ENCODE peak calls at places on chromosomes 2 and 18, in five cellular contexts. One of them, this sample, is unnamed.

GRCh38 chr2:102122115-102122514 is 20.4 kb upstream of the IL1R1 start:
- DNase-seq in fibroblast of pulmonary artery: peak; percentile 85
- DNase-seq in HFF-Myc: no peak
- DNase-seq in AG04450: no peak
- DNase-seq in GM12865: no peak
- DNase-seq in this sample: no peak

GRCh38 chr18:21820035-21820810 is 79.6 kb downstream of the MIB1 start:
- DNase-seq in fibroblast of pulmonary artery: peak; percentile 51
- DNase-seq in GM12865: peak; percentile 13
- DNase-seq in AG04450: no peak
- DNase-seq in HFF-Myc: no peak
- DNase-seq in this sample: no peak

GRCh38 chr2:55912926-55913325 is 10.7 kb downstream of the EFEMP1 start:
- DNase-seq in AG04450: no peak
- DNase-seq in GM12865: no peak
- DNase-seq in fibroblast of pulmonary artery: no peak
- DNase-seq in HFF-Myc: no peak
- DNase-seq in this sample: no peak

GRCh38 chr18:77063256-77063655 is 69.3 kb downstream of the MBP start:
- DNase-seq in GM12865: peak; percentile 92
- DNase-seq in fibroblast of pulmonary artery: peak; percentile 63
- DNase-seq in AG04450: no peak
- DNase-seq in HFF-Myc: no peak
- DNase-seq in this sample: no peak

GRCh38 chr2:29010946-29011649 is 30.0 kb downstream of the TOGARAM2 start:
- DNase-seq in GM12865: peak; percentile 37
- DNase-seq in fibroblast of pulmonary artery: peak; percentile 85
- DNase-seq in HFF-Myc: no peak
- DNase-seq in AG04450: peak; percentile 38
- DNase-seq in this sample: no peak

GRCh38 chr2:135997380-135997779 is 12.0 kb upstream of the DARS1 start:
- DNase-seq in AG04450: no peak
- DNase-seq in GM12865: peak; percentile 32
- DNase-seq in fibroblast of pulmonary artery: no peak
- DNase-seq in HFF-Myc: no peak
- DNase-seq in this sample: no peak

GRCh38 chr2:240439698-240440151 is 4.3 kb downstream of the GPC1 start:
- DNase-seq in GM12865: no peak
- DNase-seq in AG04450: no peak
- DNase-seq in fibroblast of pulmonary artery: no peak
- DNase-seq in HFF-Myc: no peak
- DNase-seq in this sample: no peak

GRCh38 chr18:10351221-10351795 is 103.1 kb upstream of the APCDD1 start:
- DNase-seq in fibroblast of pulmonary artery: no peak
- DNase-seq in HFF-Myc: no peak
- DNase-seq in GM12865: no peak
- DNase-seq in AG04450: no peak
- DNase-seq in this sample: no peak

GRCh38 chr2:241508240-241508509 is 209 bp downstream of the STK25 start:
- DNase-seq in GM12865: no peak
- DNase-seq in fibroblast of pulmonary artery: no peak
- DNase-seq in AG04450: no peak
- DNase-seq in HFF-Myc: no peak
- DNase-seq in this sample: no peak

GRCh38 chr2:145158051-145158586 is 638.2 kb upstream of the ZEB2 start:
- DNase-seq in GM12865: no peak
- DNase-seq in fibroblast of pulmonary artery: peak; percentile 98
- DNase-seq in AG04450: peak; percentile 88
- DNase-seq in HFF-Myc: peak; percentile 91
- DNase-seq in this sample: no peak

GRCh38 chr2:58479557-58480120 is 238.5 kb upstream of the FANCL start:
- DNase-seq in AG04450: no peak
- DNase-seq in GM12865: no peak
- DNase-seq in HFF-Myc: no peak
- DNase-seq in fibroblast of pulmonary artery: no peak
- DNase-seq in this sample: no peak

GRCh38 chr18:36809590-36810381 is 19.0 kb downstream of the TPGS2 start:
- DNase-seq in HFF-Myc: no peak
- DNase-seq in GM12865: peak; percentile 78
- DNase-seq in fibroblast of pulmonary artery: peak; percentile 81
- DNase-seq in AG04450: no peak
- DNase-seq in this sample: no peak

GRCh38 chr2:158191569-158191968 is 89.9 kb downstream of the UPP2 start:
- DNase-seq in AG04450: no peak
- DNase-seq in HFF-Myc: no peak
- DNase-seq in GM12865: peak; percentile 17
- DNase-seq in fibroblast of pulmonary artery: no peak
- DNase-seq in this sample: no peak

GRCh38 chr18:33495278-33495677 is 54.8 kb upstream of the CCDC178 start:
- DNase-seq in fibroblast of pulmonary artery: peak; percentile 68
- DNase-seq in AG04450: no peak
- DNase-seq in HFF-Myc: no peak
- DNase-seq in GM12865: peak; percentile 47
- DNase-seq in this sample: peak; percentile 12

GRCh38 chr2:205708231-205708631 is 25.9 kb downstream of the NRP2 start:
- DNase-seq in HFF-Myc: no peak
- DNase-seq in AG04450: peak; percentile 81
- DNase-seq in GM12865: no peak
- DNase-seq in fibroblast of pulmonary artery: peak; percentile 75
- DNase-seq in this sample: no peak

GRCh38 chr2:37379881-37380296 is 35.5 kb downstream of the QPCT start:
- DNase-seq in HFF-Myc: no peak
- DNase-seq in GM12865: no peak
- DNase-seq in fibroblast of pulmonary artery: no peak
- DNase-seq in AG04450: no peak
- DNase-seq in this sample: no peak

GRCh38 chr2:29452036-29452435 is 336.8 kb downstream of the CLIP4 start:
- DNase-seq in AG04450: no peak
- DNase-seq in GM12865: no peak
- DNase-seq in fibroblast of pulmonary artery: no peak
- DNase-seq in HFF-Myc: no peak
- DNase-seq in this sample: no peak

GRCh38 chr2:885230-886071 is 65.2 kb upstream of the SNTG2 start:
- DNase-seq in GM12865: no peak
- DNase-seq in AG04450: no peak
- DNase-seq in HFF-Myc: no peak
- DNase-seq in fibroblast of pulmonary artery: no peak
- DNase-seq in this sample: no peak

GRCh38 chr2:98454500-98455235 is 10.0 kb downstream of the INPP4A start:
- DNase-seq in GM12865: peak; percentile 81
- DNase-seq in AG04450: no peak
- DNase-seq in fibroblast of pulmonary artery: peak; percentile 30
- DNase-seq in HFF-Myc: no peak
- DNase-seq in this sample: no peak

GRCh38 chr18:907171-907879 is 2.7 kb downstream of the ADCYAP1 start:
- DNase-seq in fibroblast of pulmonary artery: no peak
- DNase-seq in AG04450: no peak
- DNase-seq in HFF-Myc: no peak
- DNase-seq in GM12865: no peak
- DNase-seq in this sample: no peak

GRCh38 chr2:72825271-72826155 is at the start of gene EXOC6B:
- DNase-seq in AG04450: peak; percentile 63
- DNase-seq in HFF-Myc: peak; percentile 56
- DNase-seq in fibroblast of pulmonary artery: peak; percentile 92
- DNase-seq in GM12865: peak; percentile 84
- DNase-seq in this sample: no peak

GRCh38 chr2:127532296-127532695 is 3.2 kb upstream of the MYO7B start:
- DNase-seq in AG04450: no peak
- DNase-seq in fibroblast of pulmonary artery: no peak
- DNase-seq in GM12865: no peak
- DNase-seq in HFF-Myc: no peak
- DNase-seq in this sample: no peak

GRCh38 chr2:127526940-127527804 is 883 bp upstream of the IWS1 start:
- DNase-seq in AG04450: no peak
- DNase-seq in fibroblast of pulmonary artery: no peak
- DNase-seq in GM12865: no peak
- DNase-seq in HFF-Myc: no peak
- DNase-seq in this sample: no peak

GRCh38 chr2:127531133-127531709 is 4.3 kb upstream of the MYO7B start:
- DNase-seq in fibroblast of pulmonary artery: no peak
- DNase-seq in HFF-Myc: no peak
- DNase-seq in AG04450: no peak
- DNase-seq in GM12865: no peak
- DNase-seq in this sample: no peak

GRCh38 chr2:127528487-127528886 is 2.2 kb upstream of the IWS1 start:
- DNase-seq in fibroblast of pulmonary artery: no peak
- DNase-seq in GM12865: no peak
- DNase-seq in AG04450: no peak
- DNase-seq in HFF-Myc: no peak
- DNase-seq in this sample: no peak

GRCh38 chr2:127530245-127531132 is 4.2 kb upstream of the IWS1 start:
- DNase-seq in HFF-Myc: no peak
- DNase-seq in AG04450: no peak
- DNase-seq in GM12865: no peak
- DNase-seq in fibroblast of pulmonary artery: no peak
- DNase-seq in this sample: no peak
- TF ChIP-seq CTCF in HFF-Myc: no peak
- TF ChIP-seq CTCF in AG04450: no peak
- TF ChIP-seq CTCF in GM12865: no peak
- TF ChIP-seq CTCF in fibroblast of pulmonary artery: no peak
- TF ChIP-seq CTCF in this sample: no peak

GRCh38 chr2:86224645-86225355 is 25.5 kb downstream of the MRPL35 start:
- DNase-seq in AG04450: no peak
- DNase-seq in fibroblast of pulmonary artery: no peak
- DNase-seq in HFF-Myc: no peak
- DNase-seq in GM12865: no peak
- DNase-seq in this sample: no peak

GRCh38 chr2:86221066-86221684 is 21.9 kb downstream of the MRPL35 start:
- DNase-seq in fibroblast of pulmonary artery: peak; percentile 77
- DNase-seq in AG04450: no peak
- DNase-seq in HFF-Myc: no peak
- DNase-seq in GM12865: peak; percentile 81
- DNase-seq in this sample: no peak

GRCh38 chr2:86223682-86224560 is 24.7 kb downstream of the MRPL35 start:
- DNase-seq in GM12865: no peak
- DNase-seq in HFF-Myc: no peak
- DNase-seq in AG04450: no peak
- DNase-seq in fibroblast of pulmonary artery: peak; percentile 53
- DNase-seq in this sample: no peak

GRCh38 chr2:86225581-86225980 is 26.3 kb downstream of the MRPL35 start:
- DNase-seq in HFF-Myc: no peak
- DNase-seq in AG04450: no peak
- DNase-seq in GM12865: peak; percentile 83
- DNase-seq in fibroblast of pulmonary artery: peak; percentile 22
- DNase-seq in this sample: no peak

GRCh38 chr2:86223098-86223681 is 23.9 kb downstream of the MRPL35 start:
- DNase-seq in HFF-Myc: no peak
- DNase-seq in AG04450: no peak
- DNase-seq in fibroblast of pulmonary artery: peak; percentile 72
- DNase-seq in GM12865: no peak
- DNase-seq in this sample: no peak
- H3K4me3 ChIP-seq in HFF-Myc: no peak overlapping the region
- H3K4me3 ChIP-seq in AG04450: no peak overlapping the region
- H3K4me3 ChIP-seq in fibroblast of pulmonary artery: no peak overlapping the region
- H3K4me3 ChIP-seq in GM12865: no peak overlapping the region
- H3K4me3 ChIP-seq in this sample: no peak overlapping the region

GRCh38 chr18:52341617-52342381 is 1.8 kb downstream of the DCC start:
- DNase-seq in GM12865: no peak
- DNase-seq in AG04450: no peak
- DNase-seq in HFF-Myc: no peak
- DNase-seq in fibroblast of pulmonary artery: peak; percentile 10
- DNase-seq in this sample: no peak

GRCh38 chr18:52337286-52337685 is 2.7 kb upstream of the DCC start:
- DNase-seq in HFF-Myc: no peak
- DNase-seq in AG04450: peak; percentile 27
- DNase-seq in fibroblast of pulmonary artery: peak; percentile 32
- DNase-seq in GM12865: no peak
- DNase-seq in this sample: no peak

GRCh38 chr18:52340466-52341378 is 725 bp downstream of the DCC start:
- DNase-seq in HFF-Myc: no peak
- DNase-seq in GM12865: no peak
- DNase-seq in fibroblast of pulmonary artery: peak; percentile 2
- DNase-seq in AG04450: no peak
- DNase-seq in this sample: no peak

GRCh38 chr18:52343138-52343537 is 3.1 kb downstream of the DCC start:
- DNase-seq in fibroblast of pulmonary artery: peak; percentile 1
- DNase-seq in GM12865: peak; percentile 36
- DNase-seq in AG04450: no peak
- DNase-seq in HFF-Myc: no peak
- DNase-seq in this sample: no peak

GRCh38 chr18:52339891-52340371 is at the start of gene DCC:
- DNase-seq in GM12865: peak; percentile 54
- DNase-seq in HFF-Myc: no peak
- DNase-seq in AG04450: peak; percentile 15
- DNase-seq in fibroblast of pulmonary artery: peak; percentile 61
- DNase-seq in this sample: no peak
- TF ChIP-seq CTCF in GM12865: peak; percentile 38
- TF ChIP-seq CTCF in HFF-Myc: no peak
- TF ChIP-seq CTCF in AG04450: peak; percentile 52
- TF ChIP-seq CTCF in fibroblast of pulmonary artery: peak; percentile 49
- TF ChIP-seq CTCF in this sample: peak; percentile 62

GRCh38 chr18:78293940-78294401 is 685.6 kb upstream of the SALL3 start:
- DNase-seq in GM12865: no peak
- DNase-seq in fibroblast of pulmonary artery: no peak
- DNase-seq in AG04450: no peak
- DNase-seq in HFF-Myc: no peak
- DNase-seq in this sample: peak; percentile 3
- H3K4me3 ChIP-seq in GM12865: no peak overlapping the region
- H3K4me3 ChIP-seq in fibroblast of pulmonary artery: no peak overlapping the region
- H3K4me3 ChIP-seq in AG04450: no peak overlapping the region
- H3K4me3 ChIP-seq in HFF-Myc: no peak overlapping the region
- H3K4me3 ChIP-seq in this sample: peak overlapping the region; percentile 11

DNA sequence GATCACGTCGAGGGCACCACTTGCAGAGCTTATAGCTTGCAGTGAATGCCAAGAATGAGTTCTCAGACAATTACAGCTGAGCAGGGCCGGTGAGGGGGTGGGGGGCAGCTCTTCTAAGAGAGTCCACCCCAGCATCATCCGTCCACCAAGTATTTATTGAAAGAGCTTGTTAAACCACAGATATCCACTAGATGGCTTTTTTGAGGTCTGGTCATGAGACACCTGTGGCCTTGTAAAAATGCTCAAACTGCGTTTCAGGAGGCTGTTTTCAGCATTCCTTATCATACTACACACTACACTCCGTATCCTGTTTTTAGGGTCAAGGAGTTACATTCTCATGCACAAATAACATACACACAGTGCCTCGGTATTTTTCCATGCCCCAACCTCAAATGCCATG is 51.5 kb downstream of the DNAJC10 start:
- DNase-seq in AG04450: no peak
- DNase-seq in fibroblast of pulmonary artery: peak; percentile 46
- DNase-seq in HFF-Myc: no peak
- DNase-seq in GM12865: peak; percentile 20
- DNase-seq in this sample: no peak
- TF ChIP-seq CTCF in AG04450: peak; percentile 47
- TF ChIP-seq CTCF in fibroblast of pulmonary artery: peak; percentile 51
- TF ChIP-seq CTCF in HFF-Myc: peak; percentile 39
- TF ChIP-seq CTCF in GM12865: peak; percentile 21
- TF ChIP-seq CTCF in this sample: peak; percentile 56

This sample was measured in epithelial cell of proximal tubule.